ENCODE peak calls at places on chromosomes 4 and X, in eight cellular contexts. E is M059J; X is activated T-cell treated with anti-CD3 and anti-CD28 coated beads for 1 hour; N is midbrain; Z is T-helper 2 cell treated with Interferon-gamma antibody and Interleukin-4, amounts not matched to agents 5 μg/mL and 100 μg/mL, for 36 hours; K is Right ventricle myocardium inferior; M is stimulated activated CD8-positive, alpha-beta memory T cell treated with anti-CD3 and anti-CD28 coated beads, Interleukin-4, amount 100 ng/mL, for 24 hours; I is ACHN. P is an unnamed sample.

GRCh38 chr4:138186264-138186663 is 55.9 kb downstream of the SLC7A11 start:
- DNase-seq in X (no peak), K (no peak), Z (no peak), N (peak), E (no peak), I (no peak), M (no peak), P (no peak)

GRCh38 chrX:13932416-13932815 is 97.3 kb downstream of the GEMIN8 start:
- DNase-seq in Z (no peak), I (no peak), K (no peak), N (no peak), E (no peak), M (no peak), X (no peak), P (no peak)

GRCh38 chr4:99078931-99079624 is 9.5 kb downstream of the ADH5 start:
- DNase-seq in K (no peak), M (no peak), I (no peak), X (no peak), E (no peak), Z (no peak), N (no peak), P (no peak)

GRCh38 chrX:151722241-151722846 is 6.5 kb downstream of the FATE1 start:
- DNase-seq in N (no peak), Z (no peak), K (no peak), M (no peak), X (no peak), E (no peak), I (no peak), P (no peak)

GRCh38 chrX:38431525-38431924 is 79.1 kb downstream of the OTC start:
- DNase-seq in M (no peak), X (no peak), Z (no peak), K (no peak), E (no peak), I (no peak), N (no peak), P (no peak)

GRCh38 chrX:69070949-69071650 is 94.2 kb downstream of the PJA1 start:
- DNase-seq in N (no peak), E (no peak), K (peak), X (no peak), I (no peak), Z (no peak), M (no peak), P (no peak)

GRCh38 chr4:153731239-153731638 is 28.6 kb downstream of the RNF175 start:
- DNase-seq in I (no peak), Z (no peak), M (no peak), X (no peak), E (peak), N (no peak), K (no peak), P (peak)

GRCh38 chr4:2824329-2825183 is 19.1 kb upstream of the ADD1 start:
- DNase-seq in M (no peak), N (no peak), X (no peak), Z (no peak), I (no peak), E (no peak), K (peak), P (no peak)

GRCh38 chr4:2266181-2266580 is 4.3 kb upstream of the MXD4 start:
- DNase-seq in M (no peak), N (peak), K (peak), X (no peak), I (no peak), Z (no peak), E (no peak), P (no peak)

GRCh38 chr4:8050555-8051206 is 107.9 kb downstream of the ABLIM2 start:
- DNase-seq in K (peak), X (no peak), Z (no peak), E (peak), I (no peak), M (no peak), N (peak), P (no peak)

GRCh38 chrX:38817004-38817703 is 15.9 kb downstream of the MID1IP1 start:
- DNase-seq in M (no peak), I (no peak), E (peak), Z (no peak), N (peak), X (no peak), K (peak), P (no peak)

GRCh38 chr4:7821245-7822165 is 118.2 kb downstream of the AFAP1 start:
- DNase-seq in E (no peak), M (no peak), X (no peak), Z (no peak), I (no peak), N (no peak), K (no peak), P (no peak)